ENCODE peak calls at places on chromosomes 2 and 18, in eight cellular contexts. L, X, U, F, D, V, M and E are unnamed samples. For H3K4me1, the result is how much of the 10 kb centered on the place peaks cover.

GRCh38 chr2:132783883-132784282 is 113.9 kb upstream of the LYPD1 start:
- DNase-seq in L (no peak), X (no peak), U (no peak), F (no peak), D (no peak), V (no peak), M (no peak), E (no peak)

GRCh38 chr2:156356006-156356764 is 23.7 kb upstream of the NR4A2 start:
- DNase-seq in L (no peak), X (no peak), U (no peak), F (peak), D (no peak), V (no peak), M (no peak), E (no peak)

GRCh38 chr2:32627441-32627900 is 379 bp upstream of the TTC27 start:
- DNase-seq in L (peak), X (peak), U (peak), F (peak), D (no peak), V (peak), M (peak), E (no peak)

GRCh38 chr2:12048551-12048950 is 302.1 kb downstream of the LPIN1 start:
- DNase-seq in L (no peak), X (peak), U (no peak), F (no peak), D (no peak), V (no peak), M (no peak), E (peak)

GRCh38 chr2:20128506-20129319 is 77.3 kb upstream of the LAPTM4A start:
- DNase-seq in L (no peak), X (no peak), U (no peak), F (no peak), D (no peak), V (no peak), M (no peak), E (no peak)

GRCh38 chr2:233799087-233799665 is 21.0 kb downstream of the MROH2A start:
- DNase-seq in L (no peak), X (no peak), U (no peak), F (no peak), D (no peak), V (peak), M (peak), E (no peak)

GRCh38 chr2:214549946-214550345 is 139.1 kb downstream of the VWC2L start:
- DNase-seq in L (no peak), X (no peak), U (no peak), F (peak), D (no peak), V (no peak), M (no peak), E (no peak)

GRCh38 chr2:172826522-172826921 is 90.9 kb downstream of the RAPGEF4 start:
- DNase-seq in L (no peak), X (no peak), U (no peak), F (peak), D (no peak), V (no peak), M (no peak), E (no peak)

GRCh38 chr2:240836781-240837467 is 16.9 kb upstream of the KIF1A start:
- DNase-seq in L (no peak), X (peak), U (no peak), F (peak), D (no peak), V (peak), M (no peak), E (no peak)

GRCh38 chr18:78006805-78007204 is 757.2 kb downstream of the GALR1 start:
- DNase-seq in L (no peak), X (no peak), U (no peak), F (no peak), D (no peak), V (no peak), M (no peak), E (no peak)

GRCh38 chr2:242027676-242028450 is 158.3 kb downstream of the RTP5 start:
- DNase-seq in L (no peak), X (no peak), U (no peak), F (no peak), D (no peak), V (peak), M (no peak), E (no peak)

GRCh38 chr18:58135806-58136331 is 91.8 kb downstream of the NEDD4L start:
- DNase-seq in L (no peak), X (peak), U (peak), F (peak), D (peak), V (no peak), M (no peak), E (peak)

GRCh38 chr2:209629622-209630021 is 142.0 kb upstream of the UNC80 start:
- DNase-seq in L (no peak), X (no peak), U (no peak), F (peak), D (no peak), V (no peak), M (no peak), E (no peak)

GRCh38 chr2:158755310-158755709 is 39.8 kb upstream of the DAPL1 start:
- DNase-seq in L (no peak), X (no peak), U (no peak), F (no peak), D (no peak), V (no peak), M (no peak), E (no peak)

GRCh38 chr2:202001826-202002225 is 31.8 kb upstream of the FZD7 start:
- DNase-seq in L (no peak), X (no peak), U (no peak), F (no peak), D (no peak), V (no peak), M (no peak), E (no peak)

GRCh38 chr2:23522726-23523410 is 137.9 kb downstream of the KLHL29 start:
- DNase-seq in L (no peak), X (no peak), U (no peak), F (no peak), D (no peak), V (peak), M (no peak), E (no peak)

GRCh38 chr2:23519334-23519651 is 134.3 kb downstream of the KLHL29 start:
- DNase-seq in L (no peak), X (no peak), U (no peak), F (no peak), D (no peak), V (peak), M (peak), E (no peak)

GRCh38 chr2:23520256-23520655 is 135.3 kb downstream of the KLHL29 start:
- DNase-seq in L (no peak), X (no peak), U (no peak), F (no peak), D (no peak), V (no peak), M (no peak), E (no peak)

GRCh38 chr2:23518481-23519333 is 133.7 kb downstream of the KLHL29 start:
- DNase-seq in L (no peak), X (no peak), U (no peak), F (no peak), D (no peak), V (peak), M (no peak), E (no peak)

GRCh38 chr2:23521060-23521459 is 136.1 kb downstream of the KLHL29 start:
- DNase-seq in L (no peak), X (no peak), U (no peak), F (no peak), D (no peak), V (peak), M (no peak), E (no peak)
- H3K4me1 ChIP-seq in L (under half), X (under half), U (under half), F (under half), D (under half), V (under half), M (under half), E (under half)

GRCh38 chr2:2826621-2827020 is 495.5 kb upstream of the MYT1L start:
- DNase-seq in L (no peak), X (no peak), U (no peak), F (no peak), D (no peak), V (peak), M (no peak), E (no peak)

GRCh38 chr2:2825062-2825461 is 494.0 kb upstream of the MYT1L start:
- DNase-seq in L (no peak), X (no peak), U (no peak), F (no peak), D (no peak), V (peak), M (no peak), E (no peak)

GRCh38 chr2:2827237-2827636 is 496.2 kb upstream of the MYT1L start:
- DNase-seq in L (no peak), X (no peak), U (no peak), F (no peak), D (no peak), V (peak), M (no peak), E (no peak)

GRCh38 chr2:2825516-2826208 is 494.6 kb upstream of the MYT1L start:
- DNase-seq in L (no peak), X (no peak), U (no peak), F (no peak), D (no peak), V (peak), M (peak), E (no peak)

DNA sequence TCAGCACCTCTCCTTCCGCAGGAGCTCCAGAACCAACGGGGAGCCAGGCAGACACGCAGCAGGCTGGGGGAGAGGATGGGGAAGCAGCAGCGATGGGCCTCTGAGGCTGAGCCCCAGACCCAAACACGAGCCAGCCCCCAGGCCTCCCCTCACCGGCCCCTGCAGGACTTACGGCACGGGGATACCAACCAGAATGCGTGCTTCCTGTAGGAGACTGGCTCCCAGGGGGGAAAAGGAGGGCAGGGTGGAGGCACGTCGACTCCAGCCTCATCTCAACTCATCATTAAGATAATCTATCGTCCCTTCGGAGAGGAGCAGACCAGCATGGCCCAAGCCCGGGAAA is 495.1 kb upstream of the MYT1L start:
- DNase-seq in L (no peak), X (no peak), U (no peak), F (no peak), D (no peak), V (peak), M (no peak), E (no peak)
- H3K4me1 ChIP-seq in L (under half), X (under half), U (under half), F (under half), D (under half), V (under half), M (under half), E (under half)

GRCh38 chr2:55159037-55159651 is 72.9 kb downstream of the CLHC1 start:
- DNase-seq in L (peak), X (no peak), U (peak), F (no peak), D (no peak), V (peak), M (peak), E (peak)
- H3K4me1 ChIP-seq in L (half or more), X (under half), U (half or more), F (half or more), D (under half), V (half or more), M (under half), E (half or more)

DNA sequence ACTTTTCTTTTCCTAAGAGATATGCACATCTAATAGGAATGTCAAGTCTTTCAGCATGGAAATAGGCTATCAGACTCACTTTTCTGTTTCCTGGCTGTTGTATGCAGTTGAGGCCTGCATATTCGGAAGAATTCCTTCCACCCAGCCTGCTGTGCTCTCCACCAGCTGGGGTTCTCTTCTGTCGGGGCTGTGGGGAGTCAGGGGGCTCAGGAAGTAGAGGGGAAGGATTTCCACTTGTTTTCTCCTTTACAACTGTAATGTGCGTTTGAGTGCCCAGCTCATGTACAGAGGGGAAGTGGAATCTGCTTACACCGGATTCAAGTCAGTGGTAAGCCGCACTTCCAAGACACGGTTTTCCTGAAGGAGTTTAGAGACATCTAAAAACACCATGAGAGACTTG is 90.2 kb downstream of the MTCL1 start:
- DNase-seq in L (no peak), X (no peak), U (no peak), F (no peak), D (no peak), V (no peak), M (no peak), E (no peak)
- H3K4me1 ChIP-seq in L (under half), X (half or more), U (under half), F (under half), D (under half), V (under half), M (under half), E (under half)